ENCODE peak calls at places on chromosomes 11 and 22, in eight cellular contexts. One of them, this sample, is unnamed. For H3K4me1 and H3K9me3, the result is how much of the 10 kb centered on the place peaks cover.

GRCh38 chr22:29040385-29041275 is 21.0 kb downstream of the C22orf31 start:
- DNase-seq in colonic mucosa: peak
- DNase-seq in BE2C: peak
- DNase-seq in keratinocyte: no peak
- DNase-seq in GM12878: peak
- DNase-seq in transverse colon: peak
- DNase-seq in A673: peak
- DNase-seq in fibroblast of lung: peak
- DNase-seq in this sample: peak

GRCh38 chr11:114140826-114141225 is 81.3 kb downstream of the ZBTB16 start:
- DNase-seq in keratinocyte: no peak
- DNase-seq in GM12878: no peak
- DNase-seq in BE2C: no peak
- DNase-seq in A673: no peak
- DNase-seq in transverse colon: no peak
- DNase-seq in fibroblast of lung: no peak
- DNase-seq in colonic mucosa: no peak
- DNase-seq in this sample: no peak

GRCh38 chr11:18727499-18728236 is 1.7 kb upstream of the IGSF22 start:
- DNase-seq in GM12878: no peak
- DNase-seq in transverse colon: peak
- DNase-seq in fibroblast of lung: peak
- DNase-seq in keratinocyte: no peak
- DNase-seq in A673: peak
- DNase-seq in colonic mucosa: peak
- DNase-seq in BE2C: peak
- DNase-seq in this sample: peak

GRCh38 chr11:129446572-129446971 is 70.9 kb downstream of the BARX2 start:
- DNase-seq in transverse colon: no peak
- DNase-seq in GM12878: no peak
- DNase-seq in fibroblast of lung: no peak
- DNase-seq in A673: no peak
- DNase-seq in BE2C: no peak
- DNase-seq in keratinocyte: no peak
- DNase-seq in colonic mucosa: no peak
- DNase-seq in this sample: no peak

GRCh38 chr11:86610559-86611341 is 61.7 kb downstream of the ME3 start:
- DNase-seq in A673: no peak
- DNase-seq in transverse colon: no peak
- DNase-seq in GM12878: no peak
- DNase-seq in BE2C: peak
- DNase-seq in fibroblast of lung: no peak
- DNase-seq in colonic mucosa: no peak
- DNase-seq in keratinocyte: no peak
- DNase-seq in this sample: no peak

GRCh38 chr11:6474423-6474792 is 667 bp upstream of the TRIM3 start:
- DNase-seq in keratinocyte: no peak
- DNase-seq in A673: no peak
- DNase-seq in BE2C: no peak
- DNase-seq in GM12878: no peak
- DNase-seq in fibroblast of lung: no peak
- DNase-seq in transverse colon: no peak
- DNase-seq in colonic mucosa: no peak
- DNase-seq in this sample: no peak

GRCh38 chr11:1483445-1483961 is 3.1 kb downstream of the MOB2 start:
- DNase-seq in keratinocyte: no peak
- DNase-seq in BE2C: no peak
- DNase-seq in A673: no peak
- DNase-seq in colonic mucosa: no peak
- DNase-seq in GM12878: no peak
- DNase-seq in fibroblast of lung: no peak
- DNase-seq in transverse colon: no peak
- DNase-seq in this sample: no peak

GRCh38 chr22:39690901-39691620 is 120.5 kb downstream of the CACNA1I start:
- DNase-seq in fibroblast of lung: no peak
- DNase-seq in transverse colon: no peak
- DNase-seq in BE2C: peak
- DNase-seq in keratinocyte: no peak
- DNase-seq in GM12878: no peak
- DNase-seq in A673: peak
- DNase-seq in colonic mucosa: no peak
- DNase-seq in this sample: peak

GRCh38 chr11:2913029-2913431 is 16.2 kb downstream of the PHLDA2 start:
- DNase-seq in fibroblast of lung: peak
- DNase-seq in transverse colon: no peak
- DNase-seq in keratinocyte: no peak
- DNase-seq in GM12878: no peak
- DNase-seq in BE2C: no peak
- DNase-seq in A673: no peak
- DNase-seq in colonic mucosa: no peak
- DNase-seq in this sample: no peak

GRCh38 chr11:66367561-66368312 is 3.8 kb downstream of the SLC29A2 start:
- DNase-seq in GM12878: no peak
- DNase-seq in A673: no peak
- DNase-seq in keratinocyte: no peak
- DNase-seq in colonic mucosa: no peak
- DNase-seq in BE2C: no peak
- DNase-seq in transverse colon: no peak
- DNase-seq in fibroblast of lung: no peak
- DNase-seq in this sample: no peak

GRCh38 chr22:38649841-38650522 is 6.2 kb downstream of the FAM227A start:
- DNase-seq in GM12878: no peak
- DNase-seq in A673: no peak
- DNase-seq in fibroblast of lung: no peak
- DNase-seq in colonic mucosa: no peak
- DNase-seq in transverse colon: no peak
- DNase-seq in BE2C: no peak
- DNase-seq in keratinocyte: no peak
- DNase-seq in this sample: no peak

GRCh38 chr11:75778962-75779361 is 10.4 kb downstream of the DGAT2 start:
- DNase-seq in GM12878: no peak
- DNase-seq in keratinocyte: no peak
- DNase-seq in colonic mucosa: no peak
- DNase-seq in fibroblast of lung: no peak
- DNase-seq in BE2C: no peak
- DNase-seq in transverse colon: no peak
- DNase-seq in A673: no peak
- DNase-seq in this sample: no peak

GRCh38 chr11:128036006-128036405 is 551.4 kb downstream of the ETS1 start:
- DNase-seq in colonic mucosa: no peak
- DNase-seq in A673: no peak
- DNase-seq in GM12878: no peak
- DNase-seq in fibroblast of lung: no peak
- DNase-seq in BE2C: no peak
- DNase-seq in transverse colon: no peak
- DNase-seq in keratinocyte: no peak
- DNase-seq in this sample: no peak

GRCh38 chr11:3129181-3129590 is 35.9 kb downstream of the OSBPL5 start:
- DNase-seq in colonic mucosa: no peak
- DNase-seq in keratinocyte: no peak
- DNase-seq in A673: no peak
- DNase-seq in transverse colon: no peak
- DNase-seq in GM12878: no peak
- DNase-seq in fibroblast of lung: no peak
- DNase-seq in BE2C: no peak
- DNase-seq in this sample: no peak

DNA sequence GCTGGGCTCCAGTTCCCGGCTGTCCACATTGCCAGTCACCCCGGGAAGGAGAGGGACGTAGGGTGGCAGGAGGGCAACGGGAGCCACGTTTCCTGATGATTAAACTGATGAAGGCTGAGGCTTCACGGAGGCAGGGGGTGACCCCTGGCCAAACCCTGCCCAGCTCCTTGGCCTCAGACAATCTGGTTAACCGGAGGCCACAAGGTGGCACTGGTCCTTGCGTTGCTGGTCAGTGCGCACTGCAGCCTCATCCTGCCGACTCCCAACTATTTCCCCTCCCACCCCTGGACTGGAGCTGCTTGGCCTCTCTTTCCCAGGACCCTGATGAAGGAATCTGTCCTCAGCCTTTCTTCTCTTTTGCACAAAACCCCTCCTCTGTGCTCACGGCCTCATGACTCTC is 75.3 kb downstream of the PDE2A start:
- DNase-seq in BE2C: peak
- DNase-seq in fibroblast of lung: peak
- DNase-seq in transverse colon: peak
- DNase-seq in colonic mucosa: peak
- DNase-seq in GM12878: no peak
- DNase-seq in A673: no peak
- DNase-seq in keratinocyte: no peak
- DNase-seq in this sample: peak
- TF ChIP-seq CTCF in BE2C: peak
- TF ChIP-seq CTCF in fibroblast of lung: peak
- TF ChIP-seq CTCF in transverse colon: peak
- TF ChIP-seq CTCF in colonic mucosa: no peak
- TF ChIP-seq CTCF in GM12878: no peak
- TF ChIP-seq CTCF in A673: peak
- TF ChIP-seq CTCF in keratinocyte: peak
- TF ChIP-seq CTCF in this sample: peak

DNA sequence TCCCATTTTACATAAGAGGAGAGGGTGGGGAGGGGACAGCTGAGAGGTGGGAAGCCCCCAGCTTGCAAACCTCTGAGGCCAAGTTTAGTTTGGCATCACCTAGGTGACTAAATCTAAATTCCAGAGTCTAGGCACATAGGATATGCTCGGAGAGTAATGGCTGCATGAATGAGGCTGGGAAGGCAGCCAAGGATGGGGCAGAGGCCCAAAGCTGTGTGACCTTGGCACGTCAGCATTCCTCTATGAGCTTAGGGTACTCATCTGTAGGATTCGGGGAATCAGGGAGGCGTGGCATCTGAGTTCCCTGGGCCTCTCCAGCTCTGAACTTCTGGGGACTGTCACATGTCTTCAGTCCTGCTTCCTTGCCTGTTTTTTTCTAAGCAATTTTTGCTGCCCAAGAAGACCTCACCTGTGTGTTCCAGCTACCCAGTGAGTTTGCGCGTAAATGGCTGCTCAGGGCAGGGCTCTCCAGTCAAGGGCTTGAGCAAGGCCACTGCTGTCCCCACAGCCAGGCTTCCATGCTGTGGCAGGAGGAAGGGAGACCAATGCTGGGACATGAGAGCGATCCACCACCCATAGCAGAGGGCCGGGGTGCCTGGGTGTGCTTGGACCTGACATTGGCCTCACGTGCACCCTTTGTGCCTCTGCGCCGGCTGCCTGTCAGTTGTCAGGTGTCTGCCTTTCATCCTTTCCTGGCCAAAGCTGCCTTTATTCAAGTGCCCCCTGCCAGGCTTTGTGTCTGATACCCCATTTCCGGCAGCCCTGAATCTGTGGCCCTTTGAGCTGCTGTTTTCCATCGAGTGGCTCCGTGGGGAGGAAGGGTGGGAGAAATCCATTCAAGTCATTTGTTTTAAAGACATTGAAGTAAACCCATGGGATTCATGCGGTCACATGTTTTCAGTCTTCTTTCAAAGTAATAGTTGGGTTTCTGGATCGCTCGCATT is 14.0 kb downstream of the DAGLA start:
- DNase-seq in keratinocyte: no peak
- DNase-seq in GM12878: no peak
- DNase-seq in A673: no peak
- DNase-seq in BE2C: no peak
- DNase-seq in fibroblast of lung: no peak
- DNase-seq in transverse colon: peak
- DNase-seq in colonic mucosa: peak
- DNase-seq in this sample: peak
- H3K4me1 ChIP-seq in keratinocyte: under half
- H3K4me1 ChIP-seq in GM12878: under half
- H3K4me1 ChIP-seq in A673: half or more
- H3K4me1 ChIP-seq in BE2C: under half
- H3K4me1 ChIP-seq in fibroblast of lung: under half
- H3K4me1 ChIP-seq in transverse colon: half or more
- H3K4me1 ChIP-seq in colonic mucosa: half or more
- H3K4me1 ChIP-seq in this sample: half or more

GRCh38 chr22:47357086-47357485 is 594.6 kb downstream of the TBC1D22A start:
- DNase-seq in BE2C: no peak
- DNase-seq in A673: no peak
- DNase-seq in GM12878: no peak
- DNase-seq in colonic mucosa: no peak
- DNase-seq in fibroblast of lung: no peak
- DNase-seq in transverse colon: no peak
- DNase-seq in keratinocyte: no peak
- DNase-seq in this sample: peak

GRCh38 chr22:47355776-47356432 is 593.5 kb downstream of the TBC1D22A start:
- DNase-seq in keratinocyte: no peak
- DNase-seq in transverse colon: no peak
- DNase-seq in A673: no peak
- DNase-seq in GM12878: no peak
- DNase-seq in BE2C: no peak
- DNase-seq in colonic mucosa: no peak
- DNase-seq in fibroblast of lung: no peak
- DNase-seq in this sample: peak

GRCh38 chr22:47357493-47357892 is 595.0 kb downstream of the TBC1D22A start:
- DNase-seq in colonic mucosa: no peak
- DNase-seq in keratinocyte: no peak
- DNase-seq in A673: no peak
- DNase-seq in BE2C: no peak
- DNase-seq in GM12878: no peak
- DNase-seq in transverse colon: no peak
- DNase-seq in fibroblast of lung: no peak
- DNase-seq in this sample: peak

GRCh38 chr22:47355388-47355725 is 592.9 kb downstream of the TBC1D22A start:
- DNase-seq in colonic mucosa: no peak
- DNase-seq in GM12878: no peak
- DNase-seq in A673: no peak
- DNase-seq in BE2C: no peak
- DNase-seq in fibroblast of lung: no peak
- DNase-seq in transverse colon: no peak
- DNase-seq in keratinocyte: no peak
- DNase-seq in this sample: peak

DNA sequence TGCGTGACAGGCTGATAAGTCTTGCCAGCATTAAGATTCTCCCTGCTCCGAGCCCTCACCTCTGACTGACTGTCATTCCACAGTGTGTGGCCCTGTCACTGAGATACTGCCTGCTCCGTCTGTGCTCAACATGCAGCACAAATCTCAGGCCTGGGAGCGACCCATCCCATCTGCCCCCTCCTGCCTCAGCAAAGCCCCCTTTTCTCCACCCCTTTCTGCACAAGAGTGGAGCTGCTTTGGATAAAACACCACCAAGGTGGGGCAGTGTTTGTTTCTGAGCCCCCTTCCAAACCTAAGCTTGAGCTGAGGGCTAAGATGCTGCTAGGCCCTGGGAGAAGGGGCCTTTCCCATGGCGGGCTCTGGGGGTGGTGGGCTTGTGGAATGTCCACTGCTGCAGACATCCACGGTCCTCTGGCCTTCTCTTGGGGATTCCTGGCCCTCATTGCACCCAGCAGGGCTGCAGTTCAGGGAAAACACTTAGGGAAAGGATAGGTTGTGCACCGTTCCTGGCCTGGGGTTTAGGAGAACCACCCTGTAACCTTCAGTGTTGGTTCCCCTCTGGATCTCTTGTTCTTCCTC is 594.1 kb downstream of the TBC1D22A start:
- DNase-seq in BE2C: no peak
- DNase-seq in keratinocyte: no peak
- DNase-seq in A673: no peak
- DNase-seq in transverse colon: no peak
- DNase-seq in fibroblast of lung: no peak
- DNase-seq in colonic mucosa: no peak
- DNase-seq in GM12878: no peak
- DNase-seq in this sample: peak
- H3K9me3 ChIP-seq in BE2C: under half
- H3K9me3 ChIP-seq in keratinocyte: under half
- H3K9me3 ChIP-seq in A673: under half
- H3K9me3 ChIP-seq in transverse colon: under half
- H3K9me3 ChIP-seq in fibroblast of lung: under half
- H3K9me3 ChIP-seq in colonic mucosa: under half
- H3K9me3 ChIP-seq in GM12878: under half
- H3K9me3 ChIP-seq in this sample: under half

GRCh38 chr11:77619576-77620198 is 17.9 kb downstream of the CLNS1A start:
- DNase-seq in A673: peak
- DNase-seq in fibroblast of lung: peak
- DNase-seq in GM12878: peak
- DNase-seq in BE2C: peak
- DNase-seq in keratinocyte: no peak
- DNase-seq in transverse colon: no peak
- DNase-seq in colonic mucosa: peak
- DNase-seq in this sample: no peak
- TF ChIP-seq CTCF in A673: peak
- TF ChIP-seq CTCF in fibroblast of lung: peak
- TF ChIP-seq CTCF in GM12878: peak
- TF ChIP-seq CTCF in BE2C: peak
- TF ChIP-seq CTCF in keratinocyte: peak
- TF ChIP-seq CTCF in transverse colon: peak
- TF ChIP-seq CTCF in colonic mucosa: peak
- TF ChIP-seq CTCF in this sample: peak